ENCODE peak calls at places on chromosomes 1 and 21, in eight cellular contexts. One of them, this sample, is unnamed.

GRCh38 chr1:65229754-65230339 is 79.5 kb upstream of the DNAJC6 start:
- DNase-seq in tibial nerve: no peak
- DNase-seq in dorsolateral prefrontal cortex: no peak
- DNase-seq in CD4-positive, alpha-beta T cell: no peak
- DNase-seq in fibroblast of mammary gland: no peak
- DNase-seq in body of pancreas: no peak
- DNase-seq in AG09309: no peak
- DNase-seq in left lung: no peak
- DNase-seq in this sample: no peak

GRCh38 chr1:76381450-76382108 is 307.0 kb downstream of the ST6GALNAC3 start:
- DNase-seq in tibial nerve: peak; percentile 9
- DNase-seq in dorsolateral prefrontal cortex: no peak
- DNase-seq in CD4-positive, alpha-beta T cell: no peak
- DNase-seq in fibroblast of mammary gland: no peak
- DNase-seq in body of pancreas: no peak
- DNase-seq in AG09309: no peak
- DNase-seq in left lung: no peak
- DNase-seq in this sample: no peak

GRCh38 chr1:156246762-156247459 is 945 bp downstream of the PAQR6 start:
- DNase-seq in tibial nerve: no peak
- DNase-seq in dorsolateral prefrontal cortex: no peak
- DNase-seq in CD4-positive, alpha-beta T cell: no peak
- DNase-seq in fibroblast of mammary gland: no peak
- DNase-seq in body of pancreas: peak; percentile 27
- DNase-seq in AG09309: no peak
- DNase-seq in left lung: peak; percentile 84
- DNase-seq in this sample: no peak

GRCh38 chr1:114986286-114986685 is 43.3 kb upstream of the TSHB start:
- DNase-seq in tibial nerve: no peak
- DNase-seq in dorsolateral prefrontal cortex: no peak
- DNase-seq in CD4-positive, alpha-beta T cell: no peak
- DNase-seq in fibroblast of mammary gland: peak; percentile 64
- DNase-seq in body of pancreas: no peak
- DNase-seq in AG09309: peak; percentile 5
- DNase-seq in left lung: no peak
- DNase-seq in this sample: no peak

GRCh38 chr21:39911286-39911685 is 44.0 kb downstream of the PCP4 start:
- DNase-seq in tibial nerve: no peak
- DNase-seq in dorsolateral prefrontal cortex: no peak
- DNase-seq in CD4-positive, alpha-beta T cell: no peak
- DNase-seq in fibroblast of mammary gland: no peak
- DNase-seq in body of pancreas: no peak
- DNase-seq in AG09309: no peak
- DNase-seq in left lung: no peak
- DNase-seq in this sample: no peak

GRCh38 chr1:36708587-36708986 is 225.9 kb upstream of the CSF3R start:
- DNase-seq in tibial nerve: no peak
- DNase-seq in dorsolateral prefrontal cortex: no peak
- DNase-seq in CD4-positive, alpha-beta T cell: no peak
- DNase-seq in fibroblast of mammary gland: no peak
- DNase-seq in body of pancreas: no peak
- DNase-seq in AG09309: no peak
- DNase-seq in left lung: no peak
- DNase-seq in this sample: no peak

GRCh38 chr1:22024485-22025367 is 23.3 kb downstream of the CELA3A start:
- DNase-seq in tibial nerve: peak; percentile 48
- DNase-seq in dorsolateral prefrontal cortex: peak; percentile 77
- DNase-seq in CD4-positive, alpha-beta T cell: peak; percentile 58
- DNase-seq in fibroblast of mammary gland: peak; percentile 83
- DNase-seq in body of pancreas: peak; percentile 31
- DNase-seq in AG09309: no peak
- DNase-seq in left lung: no peak
- DNase-seq in this sample: no peak

GRCh38 chr1:228554107-228554506 is 66.9 kb downstream of the RNF187 start:
- DNase-seq in tibial nerve: no peak
- DNase-seq in dorsolateral prefrontal cortex: no peak
- DNase-seq in CD4-positive, alpha-beta T cell: no peak
- DNase-seq in fibroblast of mammary gland: no peak
- DNase-seq in body of pancreas: no peak
- DNase-seq in AG09309: no peak
- DNase-seq in left lung: no peak
- DNase-seq in this sample: no peak

GRCh38 chr21:44711327-44712202 is at the start of gene TSPEAR:
- DNase-seq in tibial nerve: no peak
- DNase-seq in dorsolateral prefrontal cortex: no peak
- DNase-seq in CD4-positive, alpha-beta T cell: no peak
- DNase-seq in fibroblast of mammary gland: no peak
- DNase-seq in body of pancreas: no peak
- DNase-seq in AG09309: no peak
- DNase-seq in left lung: no peak
- DNase-seq in this sample: peak; percentile 77

GRCh38 chr21:45922648-45923047 is 58.9 kb upstream of the COL6A1 start:
- DNase-seq in tibial nerve: no peak
- DNase-seq in dorsolateral prefrontal cortex: no peak
- DNase-seq in CD4-positive, alpha-beta T cell: no peak
- DNase-seq in fibroblast of mammary gland: no peak
- DNase-seq in body of pancreas: no peak
- DNase-seq in AG09309: no peak
- DNase-seq in left lung: peak; percentile 21
- DNase-seq in this sample: no peak

GRCh38 chr1:212013672-212014071 is 21.7 kb downstream of the INTS7 start:
- DNase-seq in tibial nerve: no peak
- DNase-seq in dorsolateral prefrontal cortex: no peak
- DNase-seq in CD4-positive, alpha-beta T cell: no peak
- DNase-seq in fibroblast of mammary gland: no peak
- DNase-seq in body of pancreas: no peak
- DNase-seq in AG09309: no peak
- DNase-seq in left lung: no peak
- DNase-seq in this sample: no peak

GRCh38 chr1:59692591-59692990 is 122.2 kb upstream of the HOOK1 start:
- DNase-seq in tibial nerve: no peak
- DNase-seq in dorsolateral prefrontal cortex: no peak
- DNase-seq in CD4-positive, alpha-beta T cell: no peak
- DNase-seq in fibroblast of mammary gland: peak; percentile 97
- DNase-seq in body of pancreas: no peak
- DNase-seq in AG09309: peak; percentile 97
- DNase-seq in left lung: no peak
- DNase-seq in this sample: no peak

GRCh38 chr1:176745945-176746344 is 283.0 kb downstream of the PAPPA2 start:
- DNase-seq in tibial nerve: no peak
- DNase-seq in dorsolateral prefrontal cortex: no peak
- DNase-seq in CD4-positive, alpha-beta T cell: no peak
- DNase-seq in fibroblast of mammary gland: peak; percentile 29
- DNase-seq in body of pancreas: no peak
- DNase-seq in AG09309: no peak
- DNase-seq in left lung: no peak
- DNase-seq in this sample: no peak

GRCh38 chr1:228459091-228459993 is 27.8 kb upstream of the RNF187 start:
- DNase-seq in tibial nerve: peak; percentile 57
- DNase-seq in dorsolateral prefrontal cortex: peak; percentile 58
- DNase-seq in CD4-positive, alpha-beta T cell: peak; percentile 30
- DNase-seq in fibroblast of mammary gland: peak; percentile 85
- DNase-seq in body of pancreas: peak; percentile 42
- DNase-seq in AG09309: peak; percentile 32
- DNase-seq in left lung: no peak
- DNase-seq in this sample: no peak

GRCh38 chr1:226973898-226974543 is 33.9 kb downstream of the COQ8A start:
- DNase-seq in tibial nerve: peak; percentile 47
- DNase-seq in dorsolateral prefrontal cortex: no peak
- DNase-seq in CD4-positive, alpha-beta T cell: no peak
- DNase-seq in fibroblast of mammary gland: peak; percentile 59
- DNase-seq in body of pancreas: peak; percentile 48
- DNase-seq in AG09309: peak; percentile 3
- DNase-seq in left lung: no peak
- DNase-seq in this sample: no peak

GRCh38 chr1:61388586-61388985 is 306.2 kb downstream of the NFIA start:
- DNase-seq in tibial nerve: no peak
- DNase-seq in dorsolateral prefrontal cortex: no peak
- DNase-seq in CD4-positive, alpha-beta T cell: no peak
- DNase-seq in fibroblast of mammary gland: peak; percentile 58
- DNase-seq in body of pancreas: no peak
- DNase-seq in AG09309: peak; percentile 10
- DNase-seq in left lung: no peak
- DNase-seq in this sample: no peak

GRCh38 chr1:48677306-48678287 is 99.1 kb downstream of the BEND5 start:
- DNase-seq in tibial nerve: peak; percentile 29
- DNase-seq in dorsolateral prefrontal cortex: peak; percentile 63
- DNase-seq in CD4-positive, alpha-beta T cell: peak; percentile 4
- DNase-seq in fibroblast of mammary gland: peak; percentile 61
- DNase-seq in body of pancreas: peak; percentile 59
- DNase-seq in AG09309: peak; percentile 14
- DNase-seq in left lung: peak; percentile 85
- DNase-seq in this sample: no peak

GRCh38 chr21:36909901-36910561 is 56.4 kb downstream of the HLCS start:
- DNase-seq in tibial nerve: no peak
- DNase-seq in dorsolateral prefrontal cortex: no peak
- DNase-seq in CD4-positive, alpha-beta T cell: no peak
- DNase-seq in fibroblast of mammary gland: peak; percentile 98
- DNase-seq in body of pancreas: no peak
- DNase-seq in AG09309: peak; percentile 98
- DNase-seq in left lung: no peak
- DNase-seq in this sample: no peak

GRCh38 chr1:84355556-84355955 is 42.7 kb upstream of the DNASE2B start:
- DNase-seq in tibial nerve: no peak
- DNase-seq in dorsolateral prefrontal cortex: no peak
- DNase-seq in CD4-positive, alpha-beta T cell: no peak
- DNase-seq in fibroblast of mammary gland: no peak
- DNase-seq in body of pancreas: no peak
- DNase-seq in AG09309: no peak
- DNase-seq in left lung: no peak
- DNase-seq in this sample: no peak

DNA sequence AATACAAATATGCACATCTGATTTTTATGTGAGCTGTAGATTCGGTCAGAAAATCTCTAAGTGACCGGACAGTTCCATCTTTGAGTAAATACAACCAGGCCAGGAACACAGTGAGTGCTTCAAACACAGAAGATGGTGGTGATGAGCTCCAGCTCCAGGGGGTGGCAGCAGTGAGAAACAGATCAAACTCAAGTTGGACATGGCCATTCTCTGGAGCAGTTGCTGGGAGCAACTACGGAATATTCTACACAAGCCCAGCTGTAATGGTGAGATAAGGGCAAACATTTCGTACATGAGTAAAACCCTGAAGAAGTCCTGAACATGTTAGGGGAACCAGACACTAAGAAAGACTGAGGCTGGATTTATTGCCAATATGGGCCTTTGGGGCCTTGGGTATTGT is 100.7 kb downstream of the BARHL2 start:
- DNase-seq in tibial nerve: no peak
- DNase-seq in dorsolateral prefrontal cortex: no peak
- DNase-seq in CD4-positive, alpha-beta T cell: no peak
- DNase-seq in fibroblast of mammary gland: no peak
- DNase-seq in body of pancreas: peak; percentile 11
- DNase-seq in AG09309: no peak
- DNase-seq in left lung: no peak
- DNase-seq in this sample: no peak
- TF ChIP-seq CTCF in tibial nerve: no peak
- TF ChIP-seq CTCF in dorsolateral prefrontal cortex: peak; percentile 17
- TF ChIP-seq CTCF in CD4-positive, alpha-beta T cell: no peak
- TF ChIP-seq CTCF in fibroblast of mammary gland: no peak
- TF ChIP-seq CTCF in body of pancreas: peak; percentile 9
- TF ChIP-seq CTCF in AG09309: no peak
- TF ChIP-seq CTCF in left lung: no peak
- TF ChIP-seq CTCF in this sample: peak; percentile 37

GRCh38 chr1:159924025-159924790 is 1.1 kb downstream of the TAGLN2 start:
- DNase-seq in tibial nerve: peak; percentile 86
- DNase-seq in dorsolateral prefrontal cortex: peak; percentile 54
- DNase-seq in CD4-positive, alpha-beta T cell: peak; percentile 33
- DNase-seq in fibroblast of mammary gland: peak; percentile 88
- DNase-seq in body of pancreas: peak; percentile 91
- DNase-seq in AG09309: peak; percentile 66
- DNase-seq in left lung: peak; percentile 95
- DNase-seq in this sample: no peak

GRCh38 chr1:159927887-159928431 is 2.7 kb upstream of the TAGLN2 start:
- DNase-seq in tibial nerve: no peak
- DNase-seq in dorsolateral prefrontal cortex: no peak
- DNase-seq in CD4-positive, alpha-beta T cell: no peak
- DNase-seq in fibroblast of mammary gland: peak; percentile 39
- DNase-seq in body of pancreas: no peak
- DNase-seq in AG09309: no peak
- DNase-seq in left lung: no peak
- DNase-seq in this sample: no peak

GRCh38 chr1:159927211-159927886 is 2.0 kb upstream of the TAGLN2 start:
- DNase-seq in tibial nerve: no peak
- DNase-seq in dorsolateral prefrontal cortex: no peak
- DNase-seq in CD4-positive, alpha-beta T cell: no peak
- DNase-seq in fibroblast of mammary gland: no peak
- DNase-seq in body of pancreas: no peak
- DNase-seq in AG09309: no peak
- DNase-seq in left lung: no peak
- DNase-seq in this sample: no peak

GRCh38 chr1:159924791-159925712 is at the start of gene TAGLN2:
- DNase-seq in tibial nerve: peak; percentile 85
- DNase-seq in dorsolateral prefrontal cortex: peak; percentile 66
- DNase-seq in CD4-positive, alpha-beta T cell: peak; percentile 87
- DNase-seq in fibroblast of mammary gland: peak; percentile 89
- DNase-seq in body of pancreas: peak; percentile 91
- DNase-seq in AG09309: peak; percentile 57
- DNase-seq in left lung: peak; percentile 98
- DNase-seq in this sample: no peak

GRCh38 chr1:159925713-159926066 is 383 bp upstream of the TAGLN2 start:
- DNase-seq in tibial nerve: no peak
- DNase-seq in dorsolateral prefrontal cortex: no peak
- DNase-seq in CD4-positive, alpha-beta T cell: no peak
- DNase-seq in fibroblast of mammary gland: no peak
- DNase-seq in body of pancreas: peak; percentile 56
- DNase-seq in AG09309: no peak
- DNase-seq in left lung: no peak
- DNase-seq in this sample: no peak
- TF ChIP-seq CTCF in tibial nerve: no peak
- TF ChIP-seq CTCF in dorsolateral prefrontal cortex: no peak
- TF ChIP-seq CTCF in CD4-positive, alpha-beta T cell: no peak
- TF ChIP-seq CTCF in fibroblast of mammary gland: no peak
- TF ChIP-seq CTCF in body of pancreas: no peak
- TF ChIP-seq CTCF in AG09309: no peak
- TF ChIP-seq CTCF in left lung: no peak
- TF ChIP-seq CTCF in this sample: no peak

GRCh38 chr1:18937539-18937938 is 18.9 kb downstream of the IFFO2 start:
- DNase-seq in tibial nerve: no peak
- DNase-seq in dorsolateral prefrontal cortex: no peak
- DNase-seq in CD4-positive, alpha-beta T cell: no peak
- DNase-seq in fibroblast of mammary gland: no peak
- DNase-seq in body of pancreas: no peak
- DNase-seq in AG09309: no peak
- DNase-seq in left lung: no peak
- DNase-seq in this sample: no peak
- TF ChIP-seq CTCF in tibial nerve: no peak
- TF ChIP-seq CTCF in dorsolateral prefrontal cortex: no peak
- TF ChIP-seq CTCF in CD4-positive, alpha-beta T cell: no peak
- TF ChIP-seq CTCF in fibroblast of mammary gland: no peak
- TF ChIP-seq CTCF in body of pancreas: no peak
- TF ChIP-seq CTCF in AG09309: no peak
- TF ChIP-seq CTCF in left lung: no peak
- TF ChIP-seq CTCF in this sample: no peak

DNA sequence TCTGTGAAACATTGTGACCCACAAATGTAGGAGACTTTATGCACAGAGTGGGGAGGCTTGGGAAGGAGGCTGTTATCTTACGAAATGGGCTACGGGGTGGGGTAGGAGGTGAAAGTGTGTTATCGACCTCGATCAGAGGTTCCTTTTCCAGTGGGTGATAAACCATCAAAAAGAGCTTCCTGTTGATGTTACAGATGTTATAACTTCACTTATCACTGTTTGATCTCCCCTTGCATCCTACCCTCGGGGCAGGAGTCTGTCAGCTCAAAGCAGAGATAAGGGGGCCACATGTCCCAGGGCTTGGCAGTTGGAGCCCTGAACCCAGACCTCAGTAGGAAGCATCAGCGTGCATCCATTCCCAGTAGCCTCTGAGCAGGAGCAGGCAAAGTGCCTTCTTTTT is 27.4 kb downstream of the RHEX start:
- DNase-seq in tibial nerve: no peak
- DNase-seq in dorsolateral prefrontal cortex: no peak
- DNase-seq in CD4-positive, alpha-beta T cell: no peak
- DNase-seq in fibroblast of mammary gland: no peak
- DNase-seq in body of pancreas: no peak
- DNase-seq in AG09309: no peak
- DNase-seq in left lung: no peak
- DNase-seq in this sample: no peak
- TF ChIP-seq CTCF in tibial nerve: no peak
- TF ChIP-seq CTCF in dorsolateral prefrontal cortex: no peak
- TF ChIP-seq CTCF in CD4-positive, alpha-beta T cell: no peak
- TF ChIP-seq CTCF in fibroblast of mammary gland: no peak
- TF ChIP-seq CTCF in body of pancreas: no peak
- TF ChIP-seq CTCF in AG09309: no peak
- TF ChIP-seq CTCF in left lung: no peak
- TF ChIP-seq CTCF in this sample: no peak

This sample was measured in chondrocyte.